ENCODE peak calls at places on chromosomes 3 and 15, in six cellular contexts. O is GM23338, V is MM.1S, N is PC-9, J is PC-3, S is GM23248. G is an unnamed sample.

GRCh38 chr15:19973718-19974117 is 567.9 kb downstream of the GOLGA6L6 start:
- DNase-seq in N (no peak), V (peak; percentile 21), S (no peak), J (no peak), O (no peak), G (no peak)

GRCh38 chr15:78654272-78654671 is 13.3 kb upstream of the CHRNB4 start:
- DNase-seq in S (no peak), V (no peak), J (no peak), N (no peak), O (no peak), G (no peak)

GRCh38 chr3:43709022-43709421 is 18.3 kb downstream of the ABHD5 start:
- DNase-seq in S (peak; percentile 86), V (no peak), O (no peak), N (peak; percentile 45), J (peak; percentile 23), G (no peak)

GRCh38 chr15:64501396-64501716 is 41.0 kb downstream of the ZNF609 start:
- DNase-seq in V (no peak), J (no peak), O (no peak), S (no peak), N (no peak), G (no peak)

GRCh38 chr3:190486908-190487607 is 26.8 kb upstream of the IL1RAP start:
- DNase-seq in S (no peak), N (no peak), J (no peak), O (no peak), V (no peak), G (no peak)

GRCh38 chr15:43134157-43134637 is 811 bp downstream of the TMEM62 start:
- DNase-seq in S (peak; percentile 17), O (peak; percentile 41), N (no peak), V (peak; percentile 47), J (peak; percentile 25), G (peak; percentile 22)

GRCh38 chr15:44193651-44194396 is 1.2 kb downstream of the FRMD5 start:
- DNase-seq in V (peak; percentile 67), O (peak; percentile 68), J (peak; percentile 48), S (peak; percentile 64), N (no peak), G (peak; percentile 62)

GRCh38 chr3:125958511-125959316 is 10.3 kb upstream of the ROPN1B start:
- DNase-seq in J (no peak), S (peak; percentile 12), V (no peak), O (peak; percentile 80), N (no peak), G (no peak)

GRCh38 chr3:14338898-14339458 is 63.4 kb upstream of the SLC6A6 start:
- DNase-seq in O (no peak), N (no peak), J (no peak), V (no peak), S (no peak), G (no peak)

GRCh38 chr3:27714692-27715453 is 7.2 kb downstream of the EOMES start:
- DNase-seq in N (no peak), V (no peak), S (peak; percentile 46), O (peak; percentile 80), J (peak; percentile 39), G (peak; percentile 88)

GRCh38 chr3:148930785-148931184 is 60.6 kb upstream of the GYG1 start:
- DNase-seq in V (no peak), O (no peak), J (peak; percentile 67), N (no peak), S (peak; percentile 73), G (no peak)

GRCh38 chr3:159840900-159841299 is 147.7 kb upstream of the IL12A start:
- DNase-seq in N (peak; percentile 97), V (no peak), S (no peak), J (peak; percentile 59), O (no peak), G (no peak)

GRCh38 chr3:38038447-38038911 is 529 bp upstream of the DLEC1 start:
- DNase-seq in J (no peak), N (no peak), O (no peak), V (no peak), S (no peak), G (no peak)

GRCh38 chr15:83299462-83299861 is 15.0 kb upstream of the BNC1 start:
- DNase-seq in V (no peak), N (no peak), S (no peak), O (no peak), J (no peak), G (no peak)

GRCh38 chr3:185549651-185550111 is 2.7 kb downstream of the LIPH start:
- DNase-seq in N (peak; percentile 94), J (peak; percentile 60), O (no peak), V (no peak), S (peak; percentile 31), G (no peak)

GRCh38 chr3:56980798-56981390 is 79.6 kb upstream of the SPATA12 start:
- DNase-seq in O (no peak), S (peak; percentile 99), N (peak; percentile 86), J (peak; percentile 95), V (no peak), G (no peak)

GRCh38 chr3:126049289-126050049 is 34.5 kb downstream of the SLC41A3 start:
- DNase-seq in O (no peak), N (no peak), J (no peak), S (no peak), V (no peak), G (no peak)

GRCh38 chr3:50268703-50269451 is at the start of gene SEMA3B:
- DNase-seq in V (no peak), S (peak; percentile 74), N (peak; percentile 86), O (no peak), J (peak; percentile 91), G (no peak)

GRCh38 chr15:75673426-75674247 is 25.9 kb downstream of the SNX33 start:
- DNase-seq in V (no peak), N (no peak), S (peak; percentile 90), O (no peak), J (no peak), G (no peak)

GRCh38 chr15:49235446-49236207 is 65.6 kb downstream of the GALK2 start:
- DNase-seq in N (no peak), O (peak; percentile 83), J (peak; percentile 60), S (peak; percentile 87), V (peak; percentile 89), G (peak; percentile 79)

GRCh38 chr3:112132088-112132487 is 960 bp downstream of the GCSAM start:
- DNase-seq in O (no peak), S (no peak), N (no peak), J (no peak), V (no peak), G (no peak)

GRCh38 chr3:112132554-112132953 is 494 bp downstream of the GCSAM start:
- DNase-seq in O (no peak), V (peak; percentile 54), J (no peak), N (no peak), S (no peak), G (no peak)

GRCh38 chr3:112134335-112135124 is 1.5 kb upstream of the GCSAM start:
- DNase-seq in S (no peak), O (no peak), V (peak; percentile 63), N (peak; percentile 67), J (peak; percentile 40), G (no peak)

GRCh38 chr3:112133606-112134334 is 722 bp upstream of the GCSAM start:
- DNase-seq in N (no peak), V (no peak), J (no peak), S (no peak), O (no peak), G (no peak)

GRCh38 chr3:112132975-112133448 is at the start of gene GCSAM:
- DNase-seq in V (peak; percentile 88), N (no peak), J (no peak), O (no peak), S (no peak), G (no peak)
- H3F3A ChIP-seq in V (peaks cover 60% of the 10 kb centered on the region), N (peaks cover 12% of the 10 kb centered on the region), J (no peaks in the 10 kb centered on the region), O (no peaks in the 10 kb centered on the region), S (no peaks in the 10 kb centered on the region), G (peaks cover 23% of the 10 kb centered on the region)

DNA sequence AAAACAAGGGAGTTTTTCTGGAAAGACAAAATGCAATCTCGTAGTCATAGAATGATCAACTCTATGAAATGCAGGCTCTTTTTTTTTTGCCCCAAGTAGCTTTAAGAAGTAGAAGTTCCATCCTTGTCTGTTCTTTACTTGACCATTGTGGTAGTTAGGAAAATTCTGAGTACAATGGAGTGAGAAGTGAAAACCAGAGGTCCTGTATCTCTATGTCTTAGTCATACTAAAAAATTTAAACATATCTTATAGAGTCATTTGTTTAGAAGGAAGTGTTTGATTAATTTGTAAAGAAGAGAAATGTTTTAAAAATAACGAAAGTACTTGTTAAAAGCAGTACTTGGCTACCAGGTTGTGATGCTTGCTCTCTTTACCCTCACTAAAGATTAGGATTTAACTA is 52.4 kb downstream of the PRKCI start:
- DNase-seq in J (no peak), N (no peak), O (no peak), V (no peak), S (no peak), G (no peak)
- H3K4me2 ChIP-seq in J (no peak overlapping the region), N (no peak overlapping the region), O (no peak overlapping the region), V (no peak overlapping the region), S (no peak overlapping the region), G (no peak overlapping the region)

DNA sequence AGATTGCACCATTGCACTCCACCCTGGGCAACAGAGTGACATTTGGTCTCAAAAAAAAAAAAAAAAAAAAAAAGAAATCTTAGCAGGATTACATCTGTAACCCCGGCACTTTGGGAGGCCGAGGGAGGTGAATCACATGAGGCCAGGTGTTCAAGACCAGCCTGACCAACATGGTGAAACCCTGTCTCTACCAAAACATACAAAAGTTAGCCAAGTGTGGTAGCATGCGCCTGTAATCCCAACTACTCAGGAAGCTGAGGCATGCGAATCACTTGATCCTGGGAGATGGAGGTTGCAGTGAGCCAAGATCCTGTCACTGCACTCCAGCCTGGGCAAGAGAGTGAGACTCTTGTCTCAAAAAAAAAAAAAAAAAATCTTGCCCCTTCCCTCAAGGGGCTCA is 40.4 kb downstream of the LIPC start:
- DNase-seq in J (no peak), N (no peak), V (no peak), S (no peak), O (no peak), G (no peak)
- H3K4me1 ChIP-seq in J (peaks cover 42% of the 10 kb centered on the region), N (peaks cover 76% of the 10 kb centered on the region), V (peaks cover 22% of the 10 kb centered on the region), S (peaks cover 66% of the 10 kb centered on the region), O (peaks cover 4% of the 10 kb centered on the region), G (peaks cover 42% of the 10 kb centered on the region)

DNA sequence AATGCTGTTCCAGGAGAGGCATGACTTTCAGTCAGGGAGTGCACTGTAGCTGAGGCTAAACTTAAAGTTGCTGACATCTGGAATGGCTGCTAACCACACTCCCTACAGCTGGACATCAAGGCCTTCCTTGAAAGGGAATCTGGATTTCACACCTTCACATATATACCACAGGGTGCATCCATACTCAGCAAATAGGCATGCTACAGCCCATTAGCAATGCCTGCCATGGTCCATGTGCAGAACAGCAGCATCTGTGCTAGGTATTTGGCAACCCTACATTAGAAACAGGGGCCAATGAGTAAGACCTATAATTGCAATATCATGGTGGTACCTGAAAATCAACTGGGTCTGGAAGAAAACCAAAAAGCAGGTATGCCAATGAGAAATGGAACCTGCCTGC is 74.8 kb downstream of the SNTN start:
- DNase-seq in N (no peak), V (no peak), S (no peak), O (no peak), J (no peak), G (no peak)
- H3F3A ChIP-seq in N (no peaks in the 10 kb centered on the region), V (no peaks in the 10 kb centered on the region), S (peaks cover 15% of the 10 kb centered on the region), O (no peaks in the 10 kb centered on the region), J (no peaks in the 10 kb centered on the region), G (no peaks in the 10 kb centered on the region)